ENCODE peak calls at places on chromosomes 16 and 17, in ten cellular contexts. O is HEK293T; N is NCI-H460; S is stimulated activated CD4-positive, alpha-beta T cell treated with anti-CD3 and anti-CD28 coated beads, Interleukin-2, amount 100 ng/mL, for 24 hours; J is activated effector memory CD4-positive, alpha-beta T cell treated with anti-CD3 and anti-CD28 coated beads, Interleukin-2, amount 50 U/mL, for 16 hours; W is amniotic stem cell; A is NCI-H1417; D is H7; P is T-helper 1 cell; R is mucosa of gallbladder. X is an unnamed sample.
A peak's percentile ranks its signal among the peaks of the same experiment; 100 is the strongest.

GRCh38 chr16:539901-540530 is 12.5 kb downstream of the CAPN15 start:
- DNase-seq in N (peak; percentile 17), J (no peak), O (no peak), P (no peak), D (no peak), W (peak; percentile 43), S (no peak), R (no peak), A (no peak), X (no peak)

GRCh38 chr16:15946257-15947044 is 3.0 kb upstream of the ABCC1 start:
- DNase-seq in D (no peak), P (no peak), S (no peak), J (no peak), R (no peak), N (peak; percentile 73), O (no peak), A (no peak), W (no peak), X (peak; percentile 66)

GRCh38 chr16:57592591-57593003 is 35.8 kb upstream of the ADGRG1 start:
- DNase-seq in O (no peak), D (no peak), A (no peak), P (peak; percentile 44), S (peak; percentile 63), W (no peak), R (peak; percentile 40), J (peak; percentile 86), N (no peak), X (no peak)

GRCh38 chr17:73770849-73771229 is 126.6 kb upstream of the SDK2 start:
- DNase-seq in W (no peak), A (no peak), N (no peak), P (no peak), O (no peak), D (no peak), J (no peak), S (no peak), R (no peak), X (no peak)

GRCh38 chr17:82196273-82196672 is 16.4 kb downstream of the CCDC57 start:
- DNase-seq in A (no peak), P (no peak), R (no peak), N (no peak), W (no peak), O (no peak), S (no peak), J (no peak), D (no peak), X (no peak)

GRCh38 chr17:40605301-40605700 is 40.0 kb upstream of the CCR7 start:
- DNase-seq in O (no peak), D (no peak), W (no peak), R (no peak), A (no peak), S (peak; percentile 64), N (no peak), P (no peak), J (peak; percentile 88), X (no peak)

GRCh38 chr17:76671123-76671911 is 27.8 kb upstream of the ST6GALNAC1 start:
- DNase-seq in S (peak; percentile 99), P (peak; percentile 99), R (peak; percentile 100), J (peak; percentile 100), W (peak; percentile 99), O (peak; percentile 99), A (peak; percentile 100), N (peak; percentile 100), D (peak; percentile 99), X (peak; percentile 100)

GRCh38 chr17:80006339-80006720 is 29.3 kb downstream of the TBC1D16 start:
- DNase-seq in R (no peak), O (no peak), J (no peak), W (no peak), S (no peak), A (no peak), N (no peak), D (peak; percentile 65), P (no peak), X (no peak)